ENCODE peak calls at places on chromosomes 4 and X, in four cellular contexts. C is coronary artery, H is WTC11, E is epithelial cell of esophagus. F is an unnamed sample.

GRCh38 chrX:21986596-21986995 is 45.5 kb upstream of the PHEX start:
- DNase-seq in C (no peak), H (no peak), E (peak), F (no peak)

GRCh38 chr4:41757521-41758156 is 9.1 kb upstream of the PHOX2B start:
- DNase-seq in C (no peak), H (no peak), E (peak), F (no peak)

GRCh38 chr4:98908182-98908581 is 20.8 kb downstream of the EIF4E start:
- DNase-seq in C (no peak), H (no peak), E (peak), F (no peak)

GRCh38 chrX:119094819-119095218 is 22.0 kb downstream of the CT47C1 start:
- DNase-seq in C (no peak), H (no peak), E (no peak), F (no peak)

GRCh38 chr4:112951362-112951962 is 98.0 kb upstream of the ANK2 start:
- DNase-seq in C (no peak), H (no peak), E (peak), F (no peak)

GRCh38 chr4:160283081-160283480 is 1180.2 kb downstream of the RAPGEF2 start:
- DNase-seq in C (no peak), H (no peak), E (no peak), F (no peak)

GRCh38 chr4:147773261-147774184 is 41.6 kb downstream of the ARHGAP10 start:
- DNase-seq in C (no peak), H (no peak), E (peak), F (no peak)

GRCh38 chr4:4862665-4863482 is 3.4 kb downstream of the MSX1 start:
- DNase-seq in C (no peak), H (peak), E (no peak), F (peak)

GRCh38 chrX:129497146-129497805 is 26.0 kb downstream of the SMARCA1 start:
- DNase-seq in C (no peak), H (no peak), E (no peak), F (no peak)

GRCh38 chrX:125532411-125533089 is 212.9 kb downstream of the TEX13C start:
- DNase-seq in C (no peak), H (no peak), E (no peak), F (no peak)

GRCh38 chrX:75067931-75068330 is 88.2 kb downstream of the ABCB7 start:
- DNase-seq in C (no peak), H (no peak), E (peak), F (no peak)

GRCh38 chrX:22968494-22968893 is 31.3 kb upstream of the DDX53 start:
- DNase-seq in C (no peak), H (no peak), E (no peak), F (no peak)

GRCh38 chrX:36963852-36964251 is 44.3 kb upstream of the FAM47C start:
- DNase-seq in C (no peak), H (no peak), E (no peak), F (peak)

GRCh38 chr4:126784966-126785580 is 847.7 kb upstream of the INTU start:
- DNase-seq in C (no peak), H (no peak), E (peak), F (no peak)

GRCh38 chr4:7124643-7125442 is 57.0 kb upstream of the GRPEL1 start:
- DNase-seq in C (no peak), H (no peak), E (peak), F (no peak)

GRCh38 chr4:94452476-94453300 is 946 bp downstream of the PDLIM5 start:
- DNase-seq in C (peak), H (peak), E (peak), F (peak)

GRCh38 chr4:1207603-1208265 is 35.4 kb upstream of the SPON2 start:
- DNase-seq in C (peak), H (peak), E (no peak), F (peak)

GRCh38 chr4:173371292-173372192 is 788 bp downstream of the SAP30 start:
- DNase-seq in C (peak), H (peak), E (peak), F (peak)

GRCh38 chr4:52102587-52102986 is 51.5 kb downstream of the SPATA18 start:
- DNase-seq in C (no peak), H (no peak), E (peak), F (no peak)

GRCh38 chrX:134186362-134187121 is 50.4 kb upstream of the CCDC160 start:
- DNase-seq in C (no peak), H (no peak), E (peak), F (no peak)

GRCh38 chr4:118398226-118399090 is 45.7 kb upstream of the PRSS12 start:
- DNase-seq in C (no peak), H (no peak), E (no peak), F (no peak)

GRCh38 chr4:61068745-61069144 is 131.4 kb upstream of the ADGRL3 start:
- DNase-seq in C (no peak), H (no peak), E (peak), F (no peak)

GRCh38 chrX:153032397-153033118 is 23.7 kb upstream of the PNMA3 start:
- DNase-seq in C (no peak), H (peak), E (peak), F (peak)

GRCh38 chrX:31279359-31279758 is 207.5 kb upstream of the FTHL17 start:
- DNase-seq in C (no peak), H (no peak), E (peak), F (no peak)

GRCh38 chr4:168478868-168479267 is 1.4 kb downstream of the DDX60L start:
- DNase-seq in C (no peak), H (no peak), E (no peak), F (no peak)

GRCh38 chr4:182929296-182929695 is 12.1 kb upstream of the DCTD start:
- DNase-seq in C (no peak), H (no peak), E (peak), F (no peak)

GRCh38 chr4:52192697-52193096 is 141.6 kb downstream of the SPATA18 start:
- DNase-seq in C (no peak), H (no peak), E (no peak), F (no peak)

GRCh38 chr4:153764611-153765368 is 5.0 kb upstream of the RNF175 start:
- DNase-seq in C (no peak), H (no peak), E (no peak), F (no peak)

GRCh38 chr4:24024597-24024996 is 134.8 kb upstream of the PPARGC1A start:
- DNase-seq in C (no peak), H (no peak), E (peak), F (no peak)

GRCh38 chr4:79788884-79789283 is 284.1 kb downstream of the ANTXR2 start:
- DNase-seq in C (no peak), H (no peak), E (no peak), F (no peak)

GRCh38 chrX:150152036-150152435 is 211.1 kb upstream of the MAMLD1 start:
- DNase-seq in C (peak), H (no peak), E (no peak), F (no peak)

GRCh38 chrX:152220612-152221011 is 82.2 kb upstream of the MAGEA10 start:
- DNase-seq in C (no peak), H (no peak), E (peak), F (no peak)

GRCh38 chr4:74623041-74623440 is 171.3 kb downstream of the BTC start:
- DNase-seq in C (no peak), H (no peak), E (peak), F (no peak)

GRCh38 chr4:77158487-77158861 is 1.5 kb downstream of the CCNG2 start:
- DNase-seq in C (no peak), H (no peak), E (peak), F (no peak)

GRCh38 chrX:100680756-100681155 is 36.8 kb downstream of the SRPX2 start:
- DNase-seq in C (no peak), H (no peak), E (no peak), F (no peak)

GRCh38 chr4:48665555-48666186 is 114.4 kb downstream of the FRYL start:
- DNase-seq in C (no peak), H (no peak), E (peak), F (no peak)

GRCh38 chrX:29044802-29045201 is 457.6 kb downstream of the IL1RAPL1 start:
- DNase-seq in C (no peak), H (no peak), E (peak), F (no peak)
- TF ChIP-seq CTCF in C (no peak), H (no peak), E (peak), F (no peak)

GRCh38 chr4:40056722-40057539 is at the start of gene N4BP2:
- DNase-seq in C (peak), H (peak), E (peak), F (peak)

GRCh38 chr4:40057540-40058091 is 966 bp downstream of the N4BP2 start:
- DNase-seq in C (peak), H (peak), E (peak), F (peak)

GRCh38 chr4:40055873-40056721 is 553 bp upstream of the N4BP2 start:
- DNase-seq in C (peak), H (peak), E (peak), F (peak)

GRCh38 chr4:40053161-40053560 is 3.5 kb upstream of the N4BP2 start:
- DNase-seq in C (no peak), H (no peak), E (no peak), F (no peak)

DNA sequence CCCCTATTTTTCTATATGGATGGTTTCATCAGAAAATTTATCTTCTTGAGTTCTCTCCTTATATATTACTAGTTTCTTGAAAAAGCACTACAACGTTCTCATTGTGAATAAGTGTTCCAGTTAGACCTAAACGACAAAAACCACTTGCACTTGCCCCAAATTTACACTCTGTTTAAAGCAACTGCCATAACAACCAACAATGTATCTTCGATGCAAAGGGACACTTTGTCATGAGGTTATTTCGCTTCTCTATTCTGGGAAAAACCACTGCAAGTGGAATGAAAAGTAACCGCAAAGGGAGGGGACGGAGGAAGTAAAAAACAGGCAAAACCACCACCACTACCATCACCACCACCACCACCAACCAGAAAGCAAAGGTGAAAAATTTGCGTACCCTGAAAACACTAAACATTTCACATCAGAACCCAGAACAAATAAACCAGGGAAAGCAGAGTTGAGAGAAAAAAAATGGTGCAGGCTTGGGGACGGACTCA is 1.2 kb upstream of the N4BP2 start:
- DNase-seq in C (no peak), H (no peak), E (no peak), F (no peak)
- TF ChIP-seq CTCF in C (no peak), H (no peak), E (no peak), F (no peak)

GRCh38 chr4:150217192-150217591 is 138.9 kb downstream of the DCLK2 start:
- DNase-seq in C (no peak), H (no peak), E (peak), F (no peak)
- TF ChIP-seq CTCF in C (no peak), H (no peak), E (peak), F (no peak)

GRCh38 chrX:84175274-84175673 is 12.7 kb downstream of the RPS6KA6 start:
- DNase-seq in C (no peak), H (no peak), E (no peak), F (no peak)
- TF ChIP-seq CTCF in C (no peak), H (no peak), E (no peak), F (no peak)

F was measured in glutamatergic neuron.